ENCODE peak calls at places on chromosomes 7 and 10, in four cellular contexts. E is spleen, N is MM.1S, V is astrocyte of the spinal cord. A is an unnamed sample.

GRCh38 chr7:19928247-19928646 is 154.8 kb upstream of the TMEM196 start:
- DNase-seq in N (no peak), E (no peak), V (no peak), A (no peak)

GRCh38 chr7:134535919-134536299 is 8.5 kb downstream of the AKR1B10 start:
- DNase-seq in E (no peak), V (no peak), N (no peak), A (no peak)

GRCh38 chr10:121598261-121599249 is at the start of gene FGFR2:
- DNase-seq in V (peak), N (peak), E (no peak), A (no peak)

GRCh38 chr10:63634488-63635090 is 113.4 kb downstream of the REEP3 start:
- DNase-seq in V (no peak), E (no peak), N (no peak), A (no peak)

GRCh38 chr10:123301077-123301875 is 147.1 kb downstream of the BUB3 start:
- DNase-seq in E (no peak), N (no peak), V (peak), A (no peak)

GRCh38 chr7:43873300-43873699 is 4.0 kb upstream of the MRPS24 start:
- DNase-seq in E (no peak), V (peak), N (no peak), A (peak)

GRCh38 chr10:11261687-11262086 is 244.0 kb downstream of the CELF2 start:
- DNase-seq in N (peak), V (no peak), E (no peak), A (no peak)

GRCh38 chr7:159142730-159143129 is 1.9 kb downstream of the VIPR2 start:
- DNase-seq in N (no peak), E (peak), V (no peak), A (no peak)

GRCh38 chr10:34524369-34525091 is 290.6 kb downstream of the PARD3 start:
- DNase-seq in N (peak), E (no peak), V (no peak), A (no peak)

GRCh38 chr7:120996333-120996982 is 7.9 kb downstream of the CPED1 start:
- DNase-seq in E (no peak), V (peak), N (peak), A (peak)

GRCh38 chr7:45187946-45188411 is 30.4 kb downstream of the RAMP3 start:
- DNase-seq in N (no peak), V (no peak), E (peak), A (no peak)

GRCh38 chr10:12707461-12708185 is 293.9 kb downstream of the CCDC3 start:
- DNase-seq in E (no peak), N (peak), V (peak), A (peak)

GRCh38 chr7:4144171-4144701 is 537.9 kb upstream of the FOXK1 start:
- DNase-seq in E (peak), N (no peak), V (no peak), A (no peak)

GRCh38 chr7:65449505-65449852 is 75.8 kb downstream of the ZNF92 start:
- DNase-seq in V (no peak), N (no peak), E (no peak), A (no peak)

GRCh38 chr7:12623885-12624498 is 53.5 kb downstream of the SCIN start:
- DNase-seq in N (peak), V (peak), E (no peak), A (no peak)

GRCh38 chr7:28160551-28160991 is 20.0 kb downstream of the JAZF1 start:
- DNase-seq in N (no peak), V (peak), E (no peak), A (no peak)

GRCh38 chr10:100436255-100436654 is 26.6 kb upstream of the WNT8B start:
- DNase-seq in E (no peak), V (no peak), N (no peak), A (no peak)

GRCh38 chr10:23342213-23342884 is 2.2 kb downstream of the C10orf67 start:
- DNase-seq in V (no peak), N (no peak), E (no peak), A (no peak)

GRCh38 chr7:57685418-57685817 is 235.4 kb downstream of the ZNF716 start:
- DNase-seq in N (no peak), E (no peak), V (no peak), A (no peak)

GRCh38 chr10:119655566-119656001 is 4.4 kb downstream of the BAG3 start:
- DNase-seq in N (no peak), V (peak), E (no peak), A (peak)
- H3K4me3 ChIP-seq in N (no peak), V (peak), E (no peak), A (peak)

GRCh38 chr10:84606428-84606827 is 278.0 kb downstream of the CCSER2 start:
- DNase-seq in N (no peak), E (no peak), V (no peak), A (no peak)
- TF ChIP-seq CTCF in N (no peak), E (no peak), V (no peak), A (no peak)

DNA sequence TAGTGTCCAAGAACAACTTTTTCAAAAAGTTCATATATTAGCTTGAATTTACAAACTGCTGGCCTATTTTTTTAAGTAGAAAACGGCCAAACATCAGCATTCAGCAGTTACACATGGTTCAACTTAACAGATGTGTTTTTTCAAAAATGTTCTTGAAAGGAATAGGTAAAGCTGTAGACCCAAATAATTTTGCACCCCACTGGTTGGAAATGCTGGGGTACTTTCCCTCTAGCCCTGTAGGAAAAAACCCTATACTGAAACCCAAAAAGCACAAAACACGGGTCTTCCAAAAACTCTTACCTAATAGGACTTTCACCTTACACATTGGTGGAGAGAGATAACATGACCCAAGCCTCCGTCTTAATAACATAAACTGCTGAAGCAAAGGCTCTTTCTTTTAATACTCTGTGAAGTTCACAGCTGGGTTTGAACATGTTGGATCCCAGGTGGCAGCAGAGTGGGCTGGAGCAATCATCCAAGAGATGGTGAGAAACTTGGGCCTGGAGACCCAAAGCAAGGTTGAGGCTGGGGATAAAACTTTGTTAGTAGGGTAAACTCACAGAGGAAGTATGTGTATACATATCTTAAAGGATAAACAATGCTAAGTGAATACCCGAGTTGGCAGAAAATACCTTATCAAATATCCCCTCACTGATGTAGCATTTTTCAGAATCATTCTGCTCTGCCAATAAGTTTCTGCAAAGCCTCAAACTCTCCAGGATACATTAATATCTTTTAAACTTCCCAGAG is 629 bp upstream of the DNAJC9 start:
- DNase-seq in N (peak), V (no peak), E (no peak), A (no peak)
- H3K4me3 ChIP-seq in N (peak), V (peak), E (peak), A (peak)

GRCh38 chr10:110497438-110498086 is at the start of gene DUSP5:
- DNase-seq in E (peak), V (peak), N (peak), A (peak)
- TF ChIP-seq CTCF in E (no peak), V (no peak), N (no peak), A (no peak)

GRCh38 chr7:51013861-51014511 is 231.3 kb upstream of the GRB10 start:
- DNase-seq in V (no peak), N (no peak), E (no peak), A (no peak)

GRCh38 chr7:51015581-51015980 is 232.9 kb upstream of the GRB10 start:
- DNase-seq in V (no peak), N (no peak), E (no peak), A (no peak)

GRCh38 chr7:51014811-51015210 is 232.1 kb upstream of the GRB10 start:
- DNase-seq in V (no peak), E (no peak), N (no peak), A (no peak)

GRCh38 chr7:51017576-51018535 is 235.2 kb upstream of the GRB10 start:
- DNase-seq in E (no peak), V (no peak), N (no peak), A (no peak)

DNA sequence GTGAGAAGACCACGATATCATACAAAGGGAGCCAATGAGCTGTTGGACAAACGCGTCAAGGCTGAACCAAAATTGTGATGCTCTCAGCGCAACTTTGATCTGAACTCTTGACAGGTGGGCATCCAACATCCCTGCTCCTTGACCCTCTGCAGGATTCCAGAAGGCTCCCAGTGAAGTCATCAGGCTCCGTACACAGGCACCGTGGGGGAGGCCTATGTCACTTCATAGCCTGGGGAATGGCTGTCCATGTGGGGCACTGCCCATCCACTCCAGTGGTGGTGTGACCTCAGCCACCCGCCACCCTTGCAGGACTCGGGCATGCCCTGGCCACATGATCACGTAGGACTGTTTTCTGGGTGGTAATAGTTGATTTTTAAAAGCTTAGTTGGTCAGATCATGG is 233.8 kb upstream of the GRB10 start:
- DNase-seq in E (no peak), V (no peak), N (no peak), A (no peak)
- H3K4me3 ChIP-seq in E (no peak), V (no peak), N (no peak), A (no peak)

GRCh38 chr10:94344522-94345122 is 18.1 kb downstream of the NOC3L start:
- DNase-seq in V (no peak), N (peak), E (no peak), A (no peak)

GRCh38 chr10:94343159-94343558 is 19.6 kb downstream of the NOC3L start:
- DNase-seq in E (no peak), V (no peak), N (no peak), A (no peak)
- TF ChIP-seq CTCF in E (no peak), V (no peak), N (no peak), A (no peak)

DNA sequence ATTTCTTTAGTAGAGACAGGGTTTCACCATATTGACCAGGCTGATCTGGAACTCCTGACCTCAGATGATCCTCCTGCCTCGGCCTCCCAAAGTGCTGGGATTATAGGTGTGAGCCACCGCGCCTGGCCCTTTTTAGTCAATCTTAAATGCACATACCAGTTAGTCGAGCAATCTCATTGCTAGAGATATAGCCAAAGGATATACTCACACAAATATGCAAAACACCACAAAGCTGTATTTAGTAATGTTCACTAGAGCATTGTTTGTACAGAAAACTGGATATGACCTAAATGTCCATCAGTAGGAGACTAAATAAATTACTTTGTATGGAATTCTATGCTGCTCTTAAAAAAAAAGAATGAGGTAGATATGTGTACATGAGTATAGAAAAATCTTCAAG is 24.5 kb upstream of the IL6 start:
- DNase-seq in N (no peak), E (no peak), V (peak), A (no peak)
- H3K4me3 ChIP-seq in N (no peak), E (no peak), V (no peak), A (no peak)

A was measured in AG09309.